ENCODE peak calls at places on chromosomes 2 and 18, in eight cellular contexts. P is astrocyte, Q is GM23338, G is cardiac muscle cell, U is body of pancreas, S is bronchial epithelial cell, R is endothelial cell, T is fibroblast of lung. A is an unnamed sample.

GRCh38 chr2:178325268-178325667 is 125.7 kb downstream of the PRKRA start:
- DNase-seq in Q (no peak), S (no peak), G (no peak), U (no peak), R (no peak), T (no peak), P (no peak), A (no peak)

GRCh38 chr2:171046056-171046560 is 114.6 kb downstream of the TLK1 start:
- DNase-seq in Q (peak; percentile 14), R (no peak), U (no peak), T (peak; percentile 15), P (peak; percentile 12), G (no peak), S (no peak), A (no peak)

GRCh38 chr2:161223139-161223732 is 63.0 kb downstream of the TANK start:
- DNase-seq in Q (peak; percentile 61), G (peak; percentile 68), T (peak; percentile 34), S (peak; percentile 61), U (no peak), R (no peak), P (no peak), A (peak; percentile 50)

GRCh38 chr18:79439201-79440023 is 43.7 kb downstream of the NFATC1 start:
- DNase-seq in G (peak; percentile 13), P (peak; percentile 70), S (no peak), Q (no peak), U (no peak), R (no peak), T (peak; percentile 71), A (peak; percentile 11)

GRCh38 chr2:120503206-120503792 is 157.4 kb downstream of the INHBB start:
- DNase-seq in R (no peak), T (no peak), S (no peak), G (no peak), U (no peak), P (no peak), Q (no peak), A (no peak)

GRCh38 chr2:95707837-95708236 is 116.0 kb downstream of the TRIM43 start:
- DNase-seq in U (no peak), Q (no peak), T (no peak), P (no peak), R (no peak), G (no peak), S (no peak), A (no peak)

GRCh38 chr2:192448881-192449280 is 254.1 kb upstream of the TMEFF2 start:
- DNase-seq in U (no peak), R (no peak), P (no peak), G (no peak), Q (no peak), T (no peak), S (no peak), A (no peak)

GRCh38 chr18:58135170-58135569 is 91.1 kb downstream of the NEDD4L start:
- DNase-seq in P (peak; percentile 94), T (peak; percentile 93), S (no peak), Q (no peak), R (no peak), U (no peak), G (peak; percentile 62), A (peak; percentile 83)

GRCh38 chr2:20450201-20451108 is 3.6 kb downstream of the RHOB start:
- DNase-seq in U (peak; percentile 58), R (peak; percentile 26), T (peak; percentile 76), G (peak; percentile 93), Q (peak; percentile 55), S (peak; percentile 74), P (peak; percentile 75), A (peak; percentile 90)

GRCh38 chr2:161177969-161178368 is 17.7 kb downstream of the TANK start:
- DNase-seq in S (no peak), G (no peak), U (no peak), Q (no peak), R (no peak), T (no peak), P (no peak), A (no peak)

GRCh38 chr2:186159101-186159500 is 327.0 kb upstream of the ZC3H15 start:
- DNase-seq in G (no peak), S (no peak), U (no peak), P (no peak), Q (no peak), R (no peak), T (no peak), A (no peak)

GRCh38 chr2:20185176-20186022 is 39.5 kb downstream of the SDC1 start:
- DNase-seq in G (peak; percentile 56), R (no peak), T (peak; percentile 89), P (peak; percentile 82), Q (no peak), S (peak; percentile 73), U (peak; percentile 57), A (peak; percentile 22)

GRCh38 chr18:75854808-75855207 is 427.3 kb upstream of the SMIM21 start:
- DNase-seq in S (no peak), P (no peak), R (no peak), U (no peak), Q (no peak), G (no peak), T (no peak), A (no peak)

GRCh38 chr18:75859533-75859932 is 432.0 kb upstream of the SMIM21 start:
- DNase-seq in P (no peak), S (no peak), U (no peak), Q (no peak), R (no peak), T (no peak), G (no peak), A (no peak)

GRCh38 chr18:75857558-75857957 is 430.1 kb upstream of the SMIM21 start:
- DNase-seq in S (no peak), T (no peak), P (no peak), R (no peak), Q (no peak), G (no peak), U (no peak), A (no peak)

GRCh38 chr18:75858754-75859153 is 431.3 kb upstream of the SMIM21 start:
- DNase-seq in R (no peak), S (no peak), Q (no peak), G (no peak), P (no peak), U (no peak), T (no peak), A (no peak)

DNA sequence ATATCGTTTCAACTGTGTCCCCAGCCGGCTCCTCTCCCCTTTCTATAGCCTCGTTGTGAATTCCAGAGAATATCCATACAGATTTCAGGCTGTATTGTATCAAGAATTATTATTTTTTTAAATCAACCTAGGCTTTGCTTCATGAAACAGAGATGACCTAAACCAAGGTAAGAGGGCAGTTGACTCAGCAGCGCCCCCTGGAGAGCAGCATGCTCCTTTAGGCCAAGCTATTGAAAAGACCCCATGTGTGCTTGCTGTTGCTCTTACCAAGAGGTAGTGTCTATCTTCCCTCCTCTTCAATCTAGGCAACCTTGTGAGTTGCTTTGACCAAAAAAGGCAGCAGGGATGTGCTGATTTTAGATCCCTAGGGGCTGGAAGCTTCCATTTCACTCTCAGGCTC is 426.7 kb upstream of the SMIM21 start:
- DNase-seq in U (no peak), P (no peak), Q (peak; percentile 71), G (no peak), S (no peak), T (no peak), R (peak; percentile 14), A (no peak)
- TF ChIP-seq CTCF in U (no peak), P (peak; percentile 5), Q (peak; percentile 81), G (no peak), S (no peak), T (peak; percentile 13), R (peak; percentile 60), A (peak; percentile 47)

DNA sequence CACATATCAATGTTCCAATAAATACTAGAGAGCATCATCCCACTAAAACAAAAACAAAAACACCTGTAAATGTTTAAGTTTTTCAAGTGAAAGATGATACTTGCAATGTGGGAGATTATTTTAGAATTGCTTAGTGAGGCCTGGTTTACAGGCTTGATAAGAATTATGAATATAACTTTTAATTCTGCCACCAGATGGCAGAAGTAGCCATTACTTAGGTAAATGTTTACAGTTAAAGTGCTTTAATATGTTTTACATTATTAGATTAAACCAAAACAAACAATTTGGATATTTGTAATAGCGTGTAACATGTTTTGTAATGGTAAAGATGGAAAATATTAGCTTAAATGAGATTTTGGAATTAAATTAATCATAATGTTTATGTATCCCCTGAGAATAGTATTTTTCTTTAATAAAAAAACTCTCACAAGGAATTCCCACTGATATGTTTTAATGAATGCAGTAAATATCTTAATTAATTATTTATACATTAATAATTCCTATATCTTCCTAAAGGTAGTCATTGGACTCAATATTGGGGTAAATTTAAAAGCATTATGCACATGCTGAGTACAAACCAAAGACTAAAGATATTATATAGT is 522.0 kb downstream of the SPAG16 start:
- DNase-seq in T (peak; percentile 33), S (peak; percentile 38), U (no peak), R (no peak), P (peak; percentile 6), G (peak; percentile 53), Q (peak; percentile 17), A (peak; percentile 28)
- TF ChIP-seq CTCF in T (peak; percentile 12), S (no peak), U (peak; percentile 35), R (peak; percentile 65), P (peak; percentile 23), G (peak; percentile 19), Q (no peak), A (peak; percentile 85)

GRCh38 chr2:85561280-85562212 is at the start of gene GGCX:
- DNase-seq in R (peak; percentile 95), G (peak; percentile 96), U (peak; percentile 97), T (peak; percentile 95), S (peak; percentile 85), Q (peak; percentile 99), P (peak; percentile 88), A (peak; percentile 93)
- TF ChIP-seq CTCF in R (no peak), G (peak; percentile 15), U (no peak), T (no peak), S (peak; percentile 15), Q (peak; percentile 1), P (no peak), A (peak; percentile 68)

GRCh38 chr2:207767461-207768167 is 2.1 kb downstream of the FZD5 start:
- DNase-seq in G (peak; percentile 41), U (peak; percentile 59), S (peak; percentile 38), T (peak; percentile 33), Q (peak; percentile 78), P (no peak), R (peak; percentile 57), A (no peak)
- TF ChIP-seq CTCF in G (peak; percentile 44), U (peak; percentile 35), S (peak; percentile 68), T (peak; percentile 27), Q (peak; percentile 81), P (peak; percentile 22), R (no peak), A (peak; percentile 35)